ENCODE peak calls at places on chromosome 7, in four cellular contexts. One of them, this sample, is unnamed.

GRCh38 chr7:133436014-133436428 is 183.1 kb downstream of the EXOC4 start:
- DNase-seq in pancreas: no peak
- DNase-seq in A549: no peak
- DNase-seq in lower lobe of right lung: no peak
- DNase-seq in this sample: no peak

GRCh38 chr7:122082670-122083069 is 61.4 kb downstream of the AASS start:
- DNase-seq in pancreas: no peak
- DNase-seq in A549: no peak
- DNase-seq in lower lobe of right lung: no peak
- DNase-seq in this sample: no peak

GRCh38 chr7:47418910-47419309 is 163.0 kb downstream of the TNS3 start:
- DNase-seq in pancreas: no peak
- DNase-seq in A549: no peak
- DNase-seq in lower lobe of right lung: no peak
- DNase-seq in this sample: no peak

GRCh38 chr7:76054129-76055120 is 6.5 kb downstream of the MDH2 start:
- DNase-seq in pancreas: peak
- DNase-seq in A549: peak
- DNase-seq in lower lobe of right lung: no peak
- DNase-seq in this sample: no peak

GRCh38 chr7:2721842-2722241 is 33.8 kb downstream of the AMZ1 start:
- DNase-seq in pancreas: no peak
- DNase-seq in A549: no peak
- DNase-seq in lower lobe of right lung: peak
- DNase-seq in this sample: peak

GRCh38 chr7:90955641-90956207 is 308.5 kb upstream of the FZD1 start:
- DNase-seq in pancreas: no peak
- DNase-seq in A549: no peak
- DNase-seq in lower lobe of right lung: no peak
- DNase-seq in this sample: no peak

GRCh38 chr7:45077579-45077978 is 11.2 kb downstream of the NACAD start:
- DNase-seq in pancreas: no peak
- DNase-seq in A549: no peak
- DNase-seq in lower lobe of right lung: no peak
- DNase-seq in this sample: no peak

GRCh38 chr7:867001-867405 is 9.4 kb upstream of the GET4 start:
- DNase-seq in pancreas: no peak
- DNase-seq in A549: no peak
- DNase-seq in lower lobe of right lung: no peak
- DNase-seq in this sample: peak

GRCh38 chr7:92246363-92247101 is 758 bp downstream of the ANKIB1 start:
- DNase-seq in pancreas: no peak
- DNase-seq in A549: peak
- DNase-seq in lower lobe of right lung: peak
- DNase-seq in this sample: peak

DNA sequence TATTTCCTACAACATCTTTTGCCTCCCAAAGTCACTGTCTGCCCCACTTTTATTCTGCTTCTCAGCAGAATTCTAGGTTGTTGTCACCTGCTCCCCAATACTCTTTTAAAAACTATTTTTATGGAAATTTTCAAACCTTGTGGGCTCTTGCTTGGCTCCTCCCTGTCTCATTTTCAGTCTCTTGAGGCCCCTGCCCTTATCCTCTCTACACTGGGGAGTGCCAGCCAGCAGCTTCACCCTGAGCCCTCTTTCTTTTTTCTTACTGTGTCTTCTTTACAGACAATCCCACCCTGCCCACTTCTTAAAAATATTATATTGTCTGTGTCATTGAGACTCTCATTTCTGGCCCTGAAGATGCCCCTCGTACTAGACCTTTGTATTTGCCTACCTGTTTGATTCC is 61.7 kb upstream of the TMEM248 start:
- DNase-seq in pancreas: no peak
- DNase-seq in A549: no peak
- DNase-seq in lower lobe of right lung: no peak
- DNase-seq in this sample: no peak
- H3K27ac ChIP-seq in pancreas: no peak
- H3K27ac ChIP-seq in A549: no peak
- H3K27ac ChIP-seq in lower lobe of right lung: no peak
- H3K27ac ChIP-seq in this sample: no peak

GRCh38 chr7:135327458-135327857 is 93.8 kb downstream of the STRA8 start:
- DNase-seq in pancreas: no peak
- DNase-seq in A549: no peak
- DNase-seq in lower lobe of right lung: no peak
- DNase-seq in this sample: no peak

GRCh38 chr7:135320277-135320676 is 86.6 kb downstream of the STRA8 start:
- DNase-seq in pancreas: peak
- DNase-seq in A549: peak
- DNase-seq in lower lobe of right lung: peak
- DNase-seq in this sample: no peak

GRCh38 chr7:135326636-135327280 is 93.1 kb downstream of the STRA8 start:
- DNase-seq in pancreas: no peak
- DNase-seq in A549: no peak
- DNase-seq in lower lobe of right lung: no peak
- DNase-seq in this sample: no peak

GRCh38 chr7:135321556-135321955 is 87.9 kb downstream of the STRA8 start:
- DNase-seq in pancreas: no peak
- DNase-seq in A549: no peak
- DNase-seq in lower lobe of right lung: no peak
- DNase-seq in this sample: no peak

GRCh38 chr7:135322571-135323340 is 89.1 kb downstream of the STRA8 start:
- DNase-seq in pancreas: no peak
- DNase-seq in A549: no peak
- DNase-seq in lower lobe of right lung: no peak
- DNase-seq in this sample: no peak
- H3K27ac ChIP-seq in pancreas: no peak
- H3K27ac ChIP-seq in A549: no peak
- H3K27ac ChIP-seq in lower lobe of right lung: no peak
- H3K27ac ChIP-seq in this sample: no peak

GRCh38 chr7:100122568-100122967 is 3.1 kb downstream of the CNPY4 start:
- DNase-seq in pancreas: no peak
- DNase-seq in A549: no peak
- DNase-seq in lower lobe of right lung: no peak
- DNase-seq in this sample: no peak

GRCh38 chr7:100122067-100122466 is 2.6 kb downstream of the CNPY4 start:
- DNase-seq in pancreas: no peak
- DNase-seq in A549: no peak
- DNase-seq in lower lobe of right lung: no peak
- DNase-seq in this sample: no peak

GRCh38 chr7:100119701-100120517 is 475 bp downstream of the CNPY4 start:
- DNase-seq in pancreas: no peak
- DNase-seq in A549: peak
- DNase-seq in lower lobe of right lung: peak
- DNase-seq in this sample: peak

GRCh38 chr7:100119075-100119700 is at the start of the genes CNPY4 and TAF6:
- DNase-seq in pancreas: peak
- DNase-seq in A549: peak
- DNase-seq in lower lobe of right lung: peak
- DNase-seq in this sample: peak

GRCh38 chr7:100120518-100121085 is 1.2 kb downstream of the CNPY4 start:
- DNase-seq in pancreas: no peak
- DNase-seq in A549: no peak
- DNase-seq in lower lobe of right lung: no peak
- DNase-seq in this sample: no peak
- H3K27ac ChIP-seq in pancreas: no peak
- H3K27ac ChIP-seq in A549: peak
- H3K27ac ChIP-seq in lower lobe of right lung: peak
- H3K27ac ChIP-seq in this sample: peak

DNA sequence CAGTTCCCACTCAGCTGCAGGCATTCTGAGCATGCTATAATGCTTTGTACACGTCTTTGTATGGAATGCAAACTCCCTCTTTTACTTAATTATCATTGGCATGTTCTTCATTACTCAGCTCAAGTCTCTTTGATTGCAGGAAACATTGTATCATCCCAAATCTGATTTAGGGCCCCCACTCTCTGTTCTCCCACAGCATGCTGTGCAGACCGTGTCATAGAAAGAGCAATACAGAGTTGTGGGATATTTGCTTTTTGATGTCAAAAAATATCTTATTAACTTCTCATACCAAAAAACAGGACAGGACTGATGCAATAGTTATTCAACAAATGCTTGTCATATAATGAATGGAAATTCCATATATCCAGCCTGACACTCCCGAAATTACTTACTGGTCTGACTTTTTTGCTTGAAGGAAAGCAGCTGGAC is 1081.5 kb upstream of the C7orf33 start:
- DNase-seq in pancreas: no peak
- DNase-seq in A549: peak
- DNase-seq in lower lobe of right lung: no peak
- DNase-seq in this sample: no peak
- H3K27ac ChIP-seq in pancreas: no peak
- H3K27ac ChIP-seq in A549: peak
- H3K27ac ChIP-seq in lower lobe of right lung: no peak
- H3K27ac ChIP-seq in this sample: no peak

GRCh38 chr7:30472771-30473392 is 5.7 kb downstream of the NOD1 start:
- DNase-seq in pancreas: no peak
- DNase-seq in A549: no peak
- DNase-seq in lower lobe of right lung: no peak
- DNase-seq in this sample: no peak

GRCh38 chr7:30470783-30471182 is 7.8 kb downstream of the NOD1 start:
- DNase-seq in pancreas: no peak
- DNase-seq in A549: peak
- DNase-seq in lower lobe of right lung: peak
- DNase-seq in this sample: no peak

GRCh38 chr7:30472081-30472770 is 6.4 kb downstream of the NOD1 start:
- DNase-seq in pancreas: no peak
- DNase-seq in A549: no peak
- DNase-seq in lower lobe of right lung: no peak
- DNase-seq in this sample: no peak

GRCh38 chr7:30470163-30470770 is 8.3 kb downstream of the NOD1 start:
- DNase-seq in pancreas: no peak
- DNase-seq in A549: peak
- DNase-seq in lower lobe of right lung: no peak
- DNase-seq in this sample: no peak

GRCh38 chr7:30471205-30471604 is 7.4 kb downstream of the NOD1 start:
- DNase-seq in pancreas: no peak
- DNase-seq in A549: no peak
- DNase-seq in lower lobe of right lung: no peak
- DNase-seq in this sample: no peak
- H3K27ac ChIP-seq in pancreas: no peak
- H3K27ac ChIP-seq in A549: peak
- H3K27ac ChIP-seq in lower lobe of right lung: peak
- H3K27ac ChIP-seq in this sample: peak

GRCh38 chr7:138904122-138904435 is 77.1 kb downstream of the KIAA1549 start:
- DNase-seq in pancreas: no peak
- DNase-seq in A549: no peak
- DNase-seq in lower lobe of right lung: no peak
- DNase-seq in this sample: no peak

GRCh38 chr7:138907849-138908248 is 73.3 kb downstream of the KIAA1549 start:
- DNase-seq in pancreas: no peak
- DNase-seq in A549: no peak
- DNase-seq in lower lobe of right lung: no peak
- DNase-seq in this sample: no peak

GRCh38 chr7:138902156-138902555 is 79.0 kb downstream of the KIAA1549 start:
- DNase-seq in pancreas: no peak
- DNase-seq in A549: no peak
- DNase-seq in lower lobe of right lung: no peak
- DNase-seq in this sample: no peak

GRCh38 chr7:138911007-138911406 is 70.2 kb downstream of the KIAA1549 start:
- DNase-seq in pancreas: no peak
- DNase-seq in A549: no peak
- DNase-seq in lower lobe of right lung: no peak
- DNase-seq in this sample: no peak

GRCh38 chr7:138907438-138907837 is 73.8 kb downstream of the KIAA1549 start:
- DNase-seq in pancreas: no peak
- DNase-seq in A549: no peak
- DNase-seq in lower lobe of right lung: no peak
- DNase-seq in this sample: no peak
- H3K27ac ChIP-seq in pancreas: no peak
- H3K27ac ChIP-seq in A549: no peak
- H3K27ac ChIP-seq in lower lobe of right lung: no peak
- H3K27ac ChIP-seq in this sample: no peak

GRCh38 chr7:15685358-15686181 is 913 bp downstream of the MEOX2 start:
- DNase-seq in pancreas: no peak
- DNase-seq in A549: no peak
- DNase-seq in lower lobe of right lung: peak
- DNase-seq in this sample: no peak

GRCh38 chr7:15684834-15685233 is 1.6 kb downstream of the MEOX2 start:
- DNase-seq in pancreas: no peak
- DNase-seq in A549: no peak
- DNase-seq in lower lobe of right lung: no peak
- DNase-seq in this sample: no peak

GRCh38 chr7:15686209-15686956 is at the start of gene MEOX2:
- DNase-seq in pancreas: peak
- DNase-seq in A549: peak
- DNase-seq in lower lobe of right lung: peak
- DNase-seq in this sample: no peak

GRCh38 chr7:15682751-15683150 is 3.7 kb downstream of the MEOX2 start:
- DNase-seq in pancreas: no peak
- DNase-seq in A549: no peak
- DNase-seq in lower lobe of right lung: no peak
- DNase-seq in this sample: no peak

DNA sequence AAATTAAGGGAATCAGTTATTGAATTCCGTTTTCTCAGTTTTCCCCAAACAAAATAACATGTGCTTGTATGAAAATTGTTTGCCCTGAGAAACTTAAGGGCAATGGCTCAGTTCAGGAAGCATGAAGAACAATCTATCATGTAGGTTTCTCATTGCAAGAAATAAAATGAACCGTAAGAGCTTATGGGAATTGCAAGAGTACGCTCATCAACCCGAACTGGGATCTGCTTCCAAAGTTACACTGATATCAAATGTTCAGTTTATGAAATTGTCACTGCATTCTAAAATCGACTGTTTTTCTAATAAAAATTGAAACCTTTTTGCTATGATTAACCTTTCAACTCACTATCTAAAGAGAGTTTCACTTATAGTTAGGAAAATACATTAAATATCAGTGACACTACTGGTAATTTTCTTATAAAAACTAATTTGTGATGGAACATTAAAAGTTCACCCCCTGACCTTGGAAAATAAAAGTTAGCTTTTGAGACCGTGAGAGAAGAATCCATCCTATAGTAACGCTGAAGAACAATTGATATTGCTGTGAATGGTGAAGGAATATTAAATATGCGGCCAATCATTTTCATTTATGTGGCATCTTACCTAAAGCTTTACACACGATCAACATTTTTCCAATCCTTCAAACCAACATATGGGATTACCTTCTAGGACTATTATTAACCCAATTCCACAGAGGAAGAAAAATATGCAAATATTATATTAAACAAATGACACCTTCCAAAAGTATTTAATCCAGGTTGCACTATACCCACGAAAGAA is 2.3 kb downstream of the MEOX2 start:
- DNase-seq in pancreas: no peak
- DNase-seq in A549: no peak
- DNase-seq in lower lobe of right lung: no peak
- DNase-seq in this sample: no peak
- H3K27ac ChIP-seq in pancreas: no peak
- H3K27ac ChIP-seq in A549: no peak
- H3K27ac ChIP-seq in lower lobe of right lung: peak
- H3K27ac ChIP-seq in this sample: no peak

DNA sequence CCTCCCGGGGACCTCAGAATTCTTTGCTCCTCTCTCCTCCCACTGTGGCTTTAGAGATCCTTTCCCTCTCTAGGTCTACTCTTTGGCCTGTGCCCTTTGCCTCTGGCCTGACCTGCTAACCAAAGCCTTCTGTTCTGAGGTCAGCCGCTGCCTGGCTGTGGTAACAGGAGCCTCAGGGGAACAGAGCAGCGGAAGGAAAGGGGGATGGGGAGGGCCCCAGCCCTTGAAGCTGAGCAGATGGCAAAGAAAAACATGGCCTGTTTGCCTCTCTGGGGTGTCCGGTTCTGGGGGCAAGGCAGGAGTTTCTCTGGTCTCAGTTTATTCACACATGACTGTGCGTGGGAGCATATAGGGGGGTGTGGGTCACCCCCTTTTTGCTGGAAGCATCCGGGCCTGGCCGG is 28.2 kb downstream of the COL26A1 start:
- DNase-seq in pancreas: no peak
- DNase-seq in A549: no peak
- DNase-seq in lower lobe of right lung: no peak
- DNase-seq in this sample: peak
- H3K27ac ChIP-seq in pancreas: no peak
- H3K27ac ChIP-seq in A549: no peak
- H3K27ac ChIP-seq in lower lobe of right lung: no peak
- H3K27ac ChIP-seq in this sample: no peak

This sample was measured in spleen.